ENCODE peak calls at places on chromosome 16, in six cellular contexts. V is adrenal gland, Q is left ventricle myocardium inferior, L is choroid plexus epithelial cell, X is AG04449, I is pancreas. T is an unnamed sample.

GRCh38 chr16:74623214-74623842 is 16.4 kb upstream of the GLG1 start:
- DNase-seq in V (no peak), Q (no peak), L (peak), X (no peak), I (no peak), T (peak)

GRCh38 chr16:29230671-29231091 is 175.8 kb downstream of the NPIPB11 start:
- DNase-seq in V (no peak), Q (no peak), L (peak), X (no peak), I (no peak), T (no peak)

GRCh38 chr16:85690469-85691064 is 1.8 kb upstream of the GINS2 start:
- DNase-seq in V (no peak), Q (no peak), L (peak), X (no peak), I (no peak), T (no peak)

GRCh38 chr16:22204091-22204655 is 1.9 kb upstream of the EEF2K start:
- DNase-seq in V (no peak), Q (no peak), L (no peak), X (no peak), I (no peak), T (no peak)

GRCh38 chr16:87615621-87616041 is 13.3 kb downstream of the JPH3 start:
- DNase-seq in V (no peak), Q (no peak), L (no peak), X (no peak), I (no peak), T (no peak)

GRCh38 chr16:88439016-88439415 is 14.1 kb upstream of the ZFPM1 start:
- DNase-seq in V (no peak), Q (no peak), L (no peak), X (no peak), I (no peak), T (no peak)

GRCh38 chr16:89700649-89701424 is 668 bp downstream of the SPATA2L start:
- DNase-seq in V (no peak), Q (no peak), L (peak), X (no peak), I (peak), T (peak)

GRCh38 chr16:58462997-58463891 is 36.7 kb upstream of the NDRG4 start:
- DNase-seq in V (peak), Q (peak), L (no peak), X (no peak), I (no peak), T (no peak)

GRCh38 chr16:54359086-54359485 is 72.5 kb upstream of the IRX3 start:
- DNase-seq in V (no peak), Q (no peak), L (no peak), X (no peak), I (no peak), T (no peak)

GRCh38 chr16:83826146-83826913 is 18.6 kb downstream of the HSBP1 start:
- DNase-seq in V (peak), Q (peak), L (peak), X (no peak), I (peak), T (peak)

GRCh38 chr16:46857261-46857962 is 26.4 kb upstream of the C16orf87 start:
- DNase-seq in V (peak), Q (no peak), L (peak), X (no peak), I (peak), T (peak)

GRCh38 chr16:66927012-66927436 is 1.7 kb upstream of the RRAD start:
- DNase-seq in V (no peak), Q (peak), L (peak), X (peak), I (no peak), T (peak)

GRCh38 chr16:25996052-25996451 is 304.3 kb downstream of the HS3ST4 start:
- DNase-seq in V (no peak), Q (no peak), L (no peak), X (no peak), I (no peak), T (no peak)
- TF ChIP-seq CTCF in V (no peak), Q (no peak), L (no peak), X (no peak), I (no peak), T (no peak)

DNA sequence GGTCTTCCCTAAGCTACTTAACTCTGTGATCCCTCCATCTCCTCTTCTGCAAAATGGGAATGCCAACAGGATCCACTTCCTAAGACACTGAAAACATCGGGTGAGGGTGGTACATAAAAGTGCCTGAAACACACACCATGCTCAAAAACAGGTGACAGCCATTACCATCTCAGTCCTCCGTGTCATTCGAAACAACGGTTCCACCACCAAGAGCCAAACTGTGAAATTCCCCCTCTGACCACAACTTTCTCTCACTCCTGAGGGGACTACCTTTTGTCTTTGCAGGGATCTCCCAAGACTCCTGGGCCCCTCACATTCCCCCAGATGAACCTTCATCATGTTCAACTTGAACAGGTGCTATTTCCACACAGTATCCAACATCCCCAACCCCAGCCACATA is 37.0 kb downstream of the NUBP1 start:
- DNase-seq in V (no peak), Q (no peak), L (no peak), X (no peak), I (no peak), T (no peak)
- TF ChIP-seq CTCF in V (no peak), Q (no peak), L (no peak), X (no peak), I (no peak), T (no peak)

DNA sequence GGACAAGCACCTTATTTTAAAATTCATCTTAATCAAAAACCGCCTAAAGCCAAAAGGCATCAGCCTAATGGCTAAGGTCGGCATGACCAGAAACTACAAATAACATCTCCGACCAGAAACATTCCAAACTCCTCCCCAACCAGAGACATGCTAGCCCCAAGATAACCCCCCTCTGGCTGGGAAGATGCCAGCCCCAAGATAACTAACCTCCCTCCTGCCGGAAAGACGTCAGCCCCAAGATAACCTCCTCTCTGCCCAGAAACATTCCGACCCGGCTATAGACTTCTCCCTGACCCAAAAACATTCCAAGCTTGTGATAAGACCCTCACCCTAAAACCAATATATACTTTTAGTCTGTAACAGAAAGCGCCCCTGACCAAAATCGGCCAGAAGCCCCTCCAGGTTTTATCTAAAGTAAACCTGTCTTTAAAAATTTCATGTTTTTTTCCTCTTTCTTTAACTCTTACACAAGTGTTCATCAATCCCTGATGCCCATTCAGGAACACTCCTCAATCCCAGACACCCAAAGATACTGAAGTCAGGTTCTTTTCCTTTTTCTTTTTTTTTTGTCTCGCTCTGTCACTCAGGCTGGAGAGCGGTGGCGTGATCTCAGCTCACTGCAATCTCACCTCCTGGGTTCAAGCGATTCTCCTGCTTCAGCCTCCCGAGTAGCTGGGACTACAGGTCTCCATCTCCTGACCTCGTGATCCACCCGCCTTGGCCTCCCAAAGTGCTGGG is 32.6 kb downstream of the TLE7 start:
- DNase-seq in V (no peak), Q (no peak), L (peak), X (no peak), I (no peak), T (peak)
- TF ChIP-seq CTCF in V (no peak), Q (no peak), L (no peak), X (no peak), I (no peak), T (no peak)

GRCh38 chr16:24699151-24699723 is 30.2 kb upstream of the TNRC6A start:
- DNase-seq in V (no peak), Q (no peak), L (no peak), X (no peak), I (no peak), T (no peak)

GRCh38 chr16:24696699-24697098 is 32.8 kb upstream of the TNRC6A start:
- DNase-seq in V (no peak), Q (no peak), L (no peak), X (no peak), I (no peak), T (no peak)

GRCh38 chr16:24701521-24701951 is 27.9 kb upstream of the TNRC6A start:
- DNase-seq in V (no peak), Q (no peak), L (peak), X (no peak), I (no peak), T (peak)

GRCh38 chr16:24698314-24698713 is 31.1 kb upstream of the TNRC6A start:
- DNase-seq in V (no peak), Q (no peak), L (no peak), X (no peak), I (no peak), T (no peak)

GRCh38 chr16:24700549-24701392 is 28.7 kb upstream of the TNRC6A start:
- DNase-seq in V (peak), Q (peak), L (peak), X (peak), I (peak), T (peak)
- TF ChIP-seq CTCF in V (peak), Q (peak), L (peak), X (peak), I (no peak), T (peak)

GRCh38 chr16:70770291-70770967 is 30.5 kb downstream of the VAC14 start:
- DNase-seq in V (no peak), Q (no peak), L (no peak), X (no peak), I (no peak), T (no peak)
- TF ChIP-seq CTCF in V (no peak), Q (no peak), L (peak), X (no peak), I (no peak), T (no peak)

DNA sequence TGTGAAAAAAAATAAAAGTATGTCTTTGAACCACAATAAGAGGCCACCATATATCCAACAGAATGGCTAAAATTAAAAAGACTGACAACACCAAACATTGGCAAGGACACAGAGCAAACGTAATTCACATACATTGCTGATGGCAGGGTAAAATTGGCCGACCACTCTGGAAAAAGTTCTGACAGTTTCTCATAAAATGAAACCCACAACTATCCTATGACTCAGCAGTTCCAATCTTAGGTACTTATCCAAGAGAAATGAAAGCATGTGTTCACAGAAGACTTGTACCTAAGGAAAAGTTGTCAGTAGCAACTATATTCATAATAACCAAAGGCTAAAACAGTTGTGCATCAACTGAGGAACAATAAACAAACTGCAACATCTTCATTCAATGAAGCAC is 357.3 kb upstream of the XYLT1 start:
- DNase-seq in V (no peak), Q (no peak), L (peak), X (peak), I (no peak), T (peak)
- TF ChIP-seq CTCF in V (no peak), Q (no peak), L (no peak), X (no peak), I (no peak), T (no peak)